ENCODE peak calls at places on chromosomes 1 and 21, in four cellular contexts. M is breast epithelium, L is HCT116, B is endothelial cell of umbilical vein. S is an unnamed sample.

GRCh38 chr1:150995896-150996295 is 10.8 kb downstream of the MINDY1 start:
- DNase-seq in M (no peak), B (no peak), L (no peak), S (no peak)

GRCh38 chr1:113391643-113392271 is 1.4 kb downstream of the MAGI3 start:
- DNase-seq in L (no peak), M (peak), B (peak), S (no peak)

GRCh38 chr1:111649648-111650047 is 30.1 kb downstream of the RAP1A start:
- DNase-seq in M (no peak), B (no peak), L (no peak), S (no peak)

GRCh38 chr1:3580231-3580630 is 31.1 kb downstream of the MEGF6 start:
- DNase-seq in B (no peak), L (no peak), M (no peak), S (no peak)

GRCh38 chr1:232238009-232238408 is 391.9 kb downstream of the SIPA1L2 start:
- DNase-seq in B (no peak), M (no peak), L (no peak), S (no peak)

GRCh38 chr1:68049941-68050878 is at the start of gene DIRAS3:
- DNase-seq in L (peak), M (peak), B (peak), S (peak)

GRCh38 chr1:165910764-165911421 is 83.5 kb downstream of the UCK2 start:
- DNase-seq in M (no peak), L (no peak), B (peak), S (no peak)

GRCh38 chr1:61097326-61097725 is 15.0 kb downstream of the NFIA start:
- DNase-seq in M (no peak), B (peak), L (no peak), S (peak)

GRCh38 chr1:22051607-22052114 is 848 bp upstream of the CDC42 start:
- DNase-seq in B (no peak), M (no peak), L (no peak), S (no peak)

GRCh38 chr1:22053018-22053860 is 730 bp downstream of the CDC42 start:
- DNase-seq in M (peak), B (peak), L (no peak), S (peak)

GRCh38 chr1:22053861-22054770 is 1.6 kb downstream of the CDC42 start:
- DNase-seq in L (no peak), B (no peak), M (no peak), S (no peak)

GRCh38 chr1:22050330-22050729 is 2.2 kb upstream of the CDC42 start:
- DNase-seq in B (no peak), M (no peak), L (no peak), S (no peak)

DNA sequence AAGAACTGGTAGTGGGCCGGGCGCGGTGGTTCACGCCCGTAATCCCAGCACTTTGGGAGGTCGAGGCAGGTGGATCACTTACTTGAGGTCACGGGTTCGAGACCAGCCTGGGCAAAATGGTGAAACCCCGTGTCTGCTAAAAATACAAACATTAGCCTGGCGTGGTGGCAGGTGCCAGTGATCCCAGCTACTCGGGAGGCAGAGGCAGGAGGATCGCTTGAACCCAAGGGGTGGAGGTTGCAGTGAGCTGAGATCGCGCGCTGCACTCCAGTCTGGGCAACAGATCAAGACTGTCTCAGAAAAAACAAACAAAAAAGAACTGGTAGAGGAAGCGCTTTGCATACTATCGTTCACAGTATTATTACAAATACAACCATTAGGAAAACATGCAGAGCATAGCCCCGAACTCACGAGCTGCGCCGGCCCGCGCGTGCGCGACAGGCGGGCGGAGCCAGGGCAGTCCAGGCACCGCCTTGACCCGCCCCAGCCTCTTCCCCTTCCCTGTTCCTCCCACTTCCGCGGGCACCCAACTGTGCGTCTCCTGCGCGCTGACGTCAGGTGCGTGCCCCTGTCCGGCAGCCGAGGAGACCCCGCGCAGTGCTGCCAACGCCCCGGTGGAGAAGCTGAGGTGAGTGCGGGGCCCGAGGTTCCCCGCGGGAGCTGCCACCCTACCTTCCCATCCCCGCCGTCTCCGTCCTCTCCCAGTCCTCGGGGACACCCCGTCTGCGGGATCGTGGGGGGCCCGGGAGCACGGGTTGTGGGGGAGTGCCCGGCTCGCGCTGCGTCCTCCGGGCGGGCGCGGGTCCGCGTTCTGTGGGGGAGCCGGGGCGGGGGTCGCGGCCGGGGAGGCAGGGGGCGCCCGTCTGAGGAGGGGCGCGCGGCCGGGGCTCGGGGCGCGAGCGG is at the start of gene CDC42:
- DNase-seq in M (peak), L (peak), B (peak), S (peak)
- TF ChIP-seq CTCF in M (no peak), L (no peak), B (no peak), S (no peak)

GRCh38 chr21:26041441-26042180 is 129.0 kb downstream of the APP start:
- DNase-seq in M (no peak), B (no peak), L (no peak), S (peak)
- H3K4me3 ChIP-seq in M (no peak), B (no peak), L (no peak), S (no peak)

GRCh38 chr1:217562229-217562878 is 68.5 kb downstream of the GPATCH2 start:
- DNase-seq in M (no peak), B (peak), L (no peak), S (peak)
- H3K27ac ChIP-seq in M (no peak), B (no peak), L (no peak), S (no peak)

GRCh38 chr1:163604391-163604790 is 282.6 kb downstream of the NUF2 start:
- DNase-seq in L (no peak), M (no peak), B (no peak), S (no peak)
- TF ChIP-seq CTCF in L (no peak), M (no peak), B (no peak), S (no peak)

S was measured in brain microvascular endothelial cell.